ENCODE peak calls at places on chromosome 16, in four cellular contexts. One of them, this sample, is unnamed.

GRCh38 chr16:27222499-27223225 is 19.3 kb downstream of the KDM8 start:
- DNase-seq in fibroblast of lung: peak; percentile 80
- DNase-seq in GM12865: no peak
- DNase-seq in choroid plexus epithelial cell: peak; percentile 66
- DNase-seq in this sample: no peak

GRCh38 chr16:12339686-12340085 is 363.2 kb downstream of the SNX29 start:
- DNase-seq in choroid plexus epithelial cell: no peak
- DNase-seq in fibroblast of lung: no peak
- DNase-seq in GM12865: no peak
- DNase-seq in this sample: no peak

GRCh38 chr16:70529051-70529777 is 5.6 kb downstream of the SF3B3 start:
- DNase-seq in GM12865: peak; percentile 37
- DNase-seq in choroid plexus epithelial cell: peak; percentile 76
- DNase-seq in fibroblast of lung: peak; percentile 79
- DNase-seq in this sample: no peak

GRCh38 chr16:22318690-22319358 is 21.6 kb downstream of the POLR3E start:
- DNase-seq in GM12865: peak; percentile 50
- DNase-seq in fibroblast of lung: peak; percentile 25
- DNase-seq in choroid plexus epithelial cell: peak; percentile 58
- DNase-seq in this sample: no peak

GRCh38 chr16:70777973-70778406 is 23.0 kb downstream of the VAC14 start:
- DNase-seq in fibroblast of lung: peak; percentile 62
- DNase-seq in GM12865: no peak
- DNase-seq in choroid plexus epithelial cell: peak; percentile 51
- DNase-seq in this sample: no peak

GRCh38 chr16:86598607-86599318 is 20.4 kb downstream of the FOXL1 start:
- DNase-seq in choroid plexus epithelial cell: no peak
- DNase-seq in GM12865: no peak
- DNase-seq in fibroblast of lung: no peak
- DNase-seq in this sample: no peak

GRCh38 chr16:23754594-23755483 is at the start of gene CHP2:
- DNase-seq in choroid plexus epithelial cell: no peak
- DNase-seq in GM12865: no peak
- DNase-seq in fibroblast of lung: no peak
- DNase-seq in this sample: no peak

GRCh38 chr16:2473999-2474876 is 689 bp upstream of the TBC1D24 start:
- DNase-seq in GM12865: peak; percentile 72
- DNase-seq in choroid plexus epithelial cell: peak; percentile 38
- DNase-seq in fibroblast of lung: no peak
- DNase-seq in this sample: no peak

GRCh38 chr16:27179500-27180072 is 23.7 kb upstream of the KDM8 start:
- DNase-seq in GM12865: peak; percentile 88
- DNase-seq in choroid plexus epithelial cell: peak; percentile 76
- DNase-seq in fibroblast of lung: peak; percentile 66
- DNase-seq in this sample: no peak

GRCh38 chr16:49369638-49370219 is 3.9 kb upstream of the C16orf78 start:
- DNase-seq in choroid plexus epithelial cell: no peak
- DNase-seq in GM12865: no peak
- DNase-seq in fibroblast of lung: no peak
- DNase-seq in this sample: no peak

GRCh38 chr16:86107190-86107589 is 208.2 kb downstream of the IRF8 start:
- DNase-seq in GM12865: no peak
- DNase-seq in fibroblast of lung: peak; percentile 39
- DNase-seq in choroid plexus epithelial cell: no peak
- DNase-seq in this sample: no peak

GRCh38 chr16:57141822-57142631 is 43.8 kb downstream of the PSME3IP1 start:
- DNase-seq in choroid plexus epithelial cell: no peak
- DNase-seq in fibroblast of lung: no peak
- DNase-seq in GM12865: peak; percentile 29
- DNase-seq in this sample: no peak

GRCh38 chr16:86424413-86424812 is 85.9 kb upstream of the FOXF1 start:
- DNase-seq in fibroblast of lung: peak; percentile 44
- DNase-seq in choroid plexus epithelial cell: peak; percentile 40
- DNase-seq in GM12865: no peak
- DNase-seq in this sample: no peak

GRCh38 chr16:11521019-11521418 is 65.7 kb downstream of the LITAF start:
- DNase-seq in GM12865: no peak
- DNase-seq in choroid plexus epithelial cell: no peak
- DNase-seq in fibroblast of lung: no peak
- DNase-seq in this sample: no peak

GRCh38 chr16:2156025-2156848 is 655 bp downstream of the TRAF7 start:
- DNase-seq in fibroblast of lung: peak; percentile 69
- DNase-seq in GM12865: peak; percentile 44
- DNase-seq in choroid plexus epithelial cell: peak; percentile 77
- DNase-seq in this sample: no peak

GRCh38 chr16:19110537-19111391 is 3.0 kb upstream of the ITPRIPL2 start:
- DNase-seq in choroid plexus epithelial cell: no peak
- DNase-seq in fibroblast of lung: no peak
- DNase-seq in GM12865: no peak
- DNase-seq in this sample: no peak

GRCh38 chr16:638034-638543 is 2.0 kb upstream of the METTL26 start:
- DNase-seq in GM12865: no peak
- DNase-seq in fibroblast of lung: no peak
- DNase-seq in choroid plexus epithelial cell: no peak
- DNase-seq in this sample: no peak
- H3K4me3 ChIP-seq in GM12865: no peak overlapping the region
- H3K4me3 ChIP-seq in fibroblast of lung: no peak overlapping the region
- H3K4me3 ChIP-seq in choroid plexus epithelial cell: no peak overlapping the region
- H3K4me3 ChIP-seq in this sample: no peak overlapping the region

DNA sequence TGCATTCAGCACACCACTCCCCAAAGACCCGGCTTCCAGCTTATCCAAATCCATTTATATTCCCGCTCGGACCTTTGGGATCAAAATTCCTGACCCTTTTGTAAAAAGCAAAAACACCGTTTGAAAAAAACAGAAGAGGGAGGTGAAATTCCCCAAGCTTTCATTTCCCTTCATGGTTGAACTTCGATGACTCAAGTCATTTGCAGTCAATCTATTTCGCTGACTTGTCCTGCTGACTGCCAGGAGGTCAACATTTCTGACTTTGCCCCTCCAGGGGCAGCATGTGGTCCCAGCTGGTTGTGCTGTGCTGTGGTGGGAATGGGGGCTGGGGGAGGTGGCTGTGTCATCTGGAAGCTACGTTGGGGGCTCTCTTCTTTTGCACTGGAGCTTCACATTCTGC is 87.5 kb upstream of the IRX3 start:
- DNase-seq in choroid plexus epithelial cell: peak; percentile 20
- DNase-seq in fibroblast of lung: peak; percentile 38
- DNase-seq in GM12865: no peak
- DNase-seq in this sample: no peak
- TF ChIP-seq CTCF in choroid plexus epithelial cell: no peak
- TF ChIP-seq CTCF in fibroblast of lung: no peak
- TF ChIP-seq CTCF in GM12865: no peak
- TF ChIP-seq CTCF in this sample: no peak

GRCh38 chr16:14337303-14338191 is 266.4 kb downstream of the MRTFB start:
- DNase-seq in GM12865: no peak
- DNase-seq in fibroblast of lung: peak; percentile 39
- DNase-seq in choroid plexus epithelial cell: peak; percentile 44
- DNase-seq in this sample: no peak
- H3K4me3 ChIP-seq in GM12865: no peak overlapping the region
- H3K4me3 ChIP-seq in fibroblast of lung: no peak overlapping the region
- H3K4me3 ChIP-seq in choroid plexus epithelial cell: no peak overlapping the region
- H3K4me3 ChIP-seq in this sample: peak overlapping the region; percentile 9

DNA sequence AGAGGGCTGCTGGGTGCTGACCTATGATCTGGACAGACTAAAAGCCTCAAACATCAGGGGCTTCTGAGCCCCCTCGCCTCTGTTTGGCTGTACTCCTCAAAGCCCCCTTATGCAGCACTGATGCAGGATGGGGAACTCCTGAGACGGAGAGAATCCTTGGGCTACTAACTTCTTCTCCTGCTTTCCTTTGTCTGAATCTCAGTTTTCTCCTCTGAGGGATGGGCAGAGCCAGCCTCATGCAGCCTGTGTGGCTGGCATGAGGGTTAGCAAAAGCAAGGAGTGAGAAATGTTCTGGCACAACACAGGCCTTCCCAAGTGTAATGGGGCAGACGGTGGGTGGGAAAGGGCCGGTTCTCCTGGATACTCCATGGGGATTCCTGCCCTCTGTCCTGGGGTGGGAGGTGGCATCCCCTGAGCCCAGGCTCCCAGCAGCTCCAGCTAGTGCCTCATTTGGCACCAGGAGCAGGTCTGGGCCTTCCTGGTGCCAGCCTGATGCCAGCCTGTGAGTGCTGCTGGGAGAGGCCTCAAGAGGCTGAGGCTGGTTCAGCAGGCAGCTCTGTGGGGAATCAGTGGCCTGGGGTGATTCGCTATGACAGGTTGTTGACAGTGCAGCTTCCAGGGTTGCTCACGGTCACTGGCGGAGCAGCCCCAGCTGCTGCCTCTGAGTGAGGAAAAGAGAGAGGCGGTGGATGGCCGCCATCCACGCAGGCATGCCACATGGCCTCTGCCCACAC is 4.0 kb upstream of the BRD7 start:
- DNase-seq in choroid plexus epithelial cell: no peak
- DNase-seq in fibroblast of lung: peak; percentile 21
- DNase-seq in GM12865: no peak
- DNase-seq in this sample: no peak
- TF ChIP-seq CTCF in choroid plexus epithelial cell: no peak
- TF ChIP-seq CTCF in fibroblast of lung: no peak
- TF ChIP-seq CTCF in GM12865: no peak
- TF ChIP-seq CTCF in this sample: no peak

DNA sequence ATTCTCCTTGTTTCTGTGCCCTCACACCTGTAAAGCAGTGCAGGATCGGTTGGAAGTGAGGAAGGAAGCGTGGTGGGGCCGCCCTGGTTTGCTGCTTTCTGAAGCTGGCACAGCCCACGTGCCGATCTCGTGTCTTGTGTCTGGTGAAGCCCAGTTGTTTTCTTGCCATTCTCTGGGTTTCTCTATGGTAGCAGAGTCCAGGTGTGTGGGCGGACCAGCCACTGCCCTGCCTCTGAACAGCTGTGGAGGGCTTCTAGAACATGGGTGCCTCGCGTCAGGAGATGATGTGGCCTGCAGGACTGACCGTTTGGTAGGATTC is 3.8 kb downstream of the ACSF3 start:
- DNase-seq in GM12865: peak; percentile 45
- DNase-seq in fibroblast of lung: no peak
- DNase-seq in choroid plexus epithelial cell: no peak
- DNase-seq in this sample: no peak
- H3K4me3 ChIP-seq in GM12865: peak overlapping the region; percentile 6
- H3K4me3 ChIP-seq in fibroblast of lung: no peak overlapping the region
- H3K4me3 ChIP-seq in choroid plexus epithelial cell: no peak overlapping the region
- H3K4me3 ChIP-seq in this sample: no peak overlapping the region

GRCh38 chr16:73713817-73714495 is 582.7 kb upstream of the PSMD7 start:
- DNase-seq in choroid plexus epithelial cell: peak; percentile 7
- DNase-seq in fibroblast of lung: peak; percentile 41
- DNase-seq in GM12865: no peak
- DNase-seq in this sample: no peak
- TF ChIP-seq CTCF in choroid plexus epithelial cell: peak; percentile 36
- TF ChIP-seq CTCF in fibroblast of lung: peak; percentile 72
- TF ChIP-seq CTCF in GM12865: peak; percentile 11
- TF ChIP-seq CTCF in this sample: peak; percentile 67

DNA sequence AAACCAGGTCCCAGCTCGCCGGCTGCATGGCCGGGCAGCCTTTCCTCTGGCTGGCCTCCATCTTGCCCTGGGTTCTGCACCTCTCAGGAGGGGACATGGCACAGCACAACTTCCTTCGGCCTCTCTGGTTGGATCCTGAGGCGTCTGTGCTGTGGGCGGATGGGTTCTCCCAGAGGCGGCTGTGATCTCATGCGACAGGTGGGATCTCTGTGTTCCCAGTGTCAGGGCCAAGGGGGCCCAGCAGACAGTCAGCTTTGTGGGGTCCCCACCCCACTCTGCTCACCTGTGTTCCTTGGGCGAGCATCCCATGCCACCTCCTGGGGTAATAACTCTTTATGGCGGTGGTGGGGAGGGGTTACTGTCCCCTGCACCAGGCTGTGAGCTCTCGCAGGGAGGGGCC is 35.8 kb downstream of the FA2H start:
- DNase-seq in choroid plexus epithelial cell: no peak
- DNase-seq in fibroblast of lung: no peak
- DNase-seq in GM12865: no peak
- DNase-seq in this sample: no peak
- H3K4me3 ChIP-seq in choroid plexus epithelial cell: no peak overlapping the region
- H3K4me3 ChIP-seq in fibroblast of lung: no peak overlapping the region
- H3K4me3 ChIP-seq in GM12865: no peak overlapping the region
- H3K4me3 ChIP-seq in this sample: no peak overlapping the region